ENCODE peak calls at places on chromosomes 12 and 14, in ten cellular contexts. One of them, this sample, is unnamed.

GRCh38 chr14:93056166-93056839 is 59.4 kb downstream of the ITPK1 start:
- DNase-seq in EL: no peak
- DNase-seq in HFFc6: no peak
- DNase-seq in T-helper 2 cell: no peak
- DNase-seq in activated T-helper 1 cell treated with anti-CD3 and anti-CD28 coated beads, Interleukin-12 subunit alpha, Interleukin-12 subunit beta, Interleukin-2, Interleukin-4 antibody, amounts not matched to agents 30 ng/mL and 10 ng/mL and 1 ng/mL, durations not matched to agents 14 hours and 24 hours and 36 hours: no peak
- DNase-seq in AML-193: no peak
- DNase-seq in stimulated activated CD8-positive, alpha-beta memory T cell treated with anti-CD3 and anti-CD28 coated beads, Interleukin-15, amount 100 ng/mL, for 24 hours: no peak
- DNase-seq in thoracic aorta: no peak
- DNase-seq in head of caudate nucleus: no peak
- DNase-seq in GM03348: no peak
- DNase-seq in this sample: no peak

GRCh38 chr12:46402861-46403731 is 30.5 kb upstream of the SLC38A2 start:
- DNase-seq in GM03348: no peak
- DNase-seq in EL: peak; percentile 53
- DNase-seq in T-helper 2 cell: no peak
- DNase-seq in head of caudate nucleus: no peak
- DNase-seq in AML-193: no peak
- DNase-seq in thoracic aorta: no peak
- DNase-seq in HFFc6: no peak
- DNase-seq in activated T-helper 1 cell treated with anti-CD3 and anti-CD28 coated beads, Interleukin-12 subunit alpha, Interleukin-12 subunit beta, Interleukin-2, Interleukin-4 antibody, amounts not matched to agents 30 ng/mL and 10 ng/mL and 1 ng/mL, durations not matched to agents 14 hours and 24 hours and 36 hours: no peak
- DNase-seq in stimulated activated CD8-positive, alpha-beta memory T cell treated with anti-CD3 and anti-CD28 coated beads, Interleukin-15, amount 100 ng/mL, for 24 hours: no peak
- DNase-seq in this sample: no peak

GRCh38 chr14:101084436-101084826 is 180.9 kb upstream of the RTL1 start:
- DNase-seq in stimulated activated CD8-positive, alpha-beta memory T cell treated with anti-CD3 and anti-CD28 coated beads, Interleukin-15, amount 100 ng/mL, for 24 hours: no peak
- DNase-seq in GM03348: no peak
- DNase-seq in thoracic aorta: no peak
- DNase-seq in activated T-helper 1 cell treated with anti-CD3 and anti-CD28 coated beads, Interleukin-12 subunit alpha, Interleukin-12 subunit beta, Interleukin-2, Interleukin-4 antibody, amounts not matched to agents 30 ng/mL and 10 ng/mL and 1 ng/mL, durations not matched to agents 14 hours and 24 hours and 36 hours: no peak
- DNase-seq in head of caudate nucleus: no peak
- DNase-seq in AML-193: no peak
- DNase-seq in T-helper 2 cell: no peak
- DNase-seq in HFFc6: no peak
- DNase-seq in EL: no peak
- DNase-seq in this sample: no peak

GRCh38 chr12:88339966-88340365 is 197.9 kb downstream of the TMTC3 start:
- DNase-seq in activated T-helper 1 cell treated with anti-CD3 and anti-CD28 coated beads, Interleukin-12 subunit alpha, Interleukin-12 subunit beta, Interleukin-2, Interleukin-4 antibody, amounts not matched to agents 30 ng/mL and 10 ng/mL and 1 ng/mL, durations not matched to agents 14 hours and 24 hours and 36 hours: no peak
- DNase-seq in EL: peak; percentile 31
- DNase-seq in GM03348: no peak
- DNase-seq in AML-193: no peak
- DNase-seq in head of caudate nucleus: no peak
- DNase-seq in T-helper 2 cell: no peak
- DNase-seq in stimulated activated CD8-positive, alpha-beta memory T cell treated with anti-CD3 and anti-CD28 coated beads, Interleukin-15, amount 100 ng/mL, for 24 hours: no peak
- DNase-seq in HFFc6: peak; percentile 13
- DNase-seq in thoracic aorta: no peak
- DNase-seq in this sample: no peak

GRCh38 chr14:105069887-105070759 is 4.9 kb upstream of the GPR132 start:
- DNase-seq in GM03348: peak; percentile 56
- DNase-seq in HFFc6: no peak
- DNase-seq in T-helper 2 cell: no peak
- DNase-seq in activated T-helper 1 cell treated with anti-CD3 and anti-CD28 coated beads, Interleukin-12 subunit alpha, Interleukin-12 subunit beta, Interleukin-2, Interleukin-4 antibody, amounts not matched to agents 30 ng/mL and 10 ng/mL and 1 ng/mL, durations not matched to agents 14 hours and 24 hours and 36 hours: no peak
- DNase-seq in stimulated activated CD8-positive, alpha-beta memory T cell treated with anti-CD3 and anti-CD28 coated beads, Interleukin-15, amount 100 ng/mL, for 24 hours: no peak
- DNase-seq in EL: peak; percentile 43
- DNase-seq in head of caudate nucleus: no peak
- DNase-seq in thoracic aorta: no peak
- DNase-seq in AML-193: peak; percentile 42
- DNase-seq in this sample: no peak

GRCh38 chr14:35879141-35879648 is 53.1 kb downstream of the BRMS1L start:
- DNase-seq in activated T-helper 1 cell treated with anti-CD3 and anti-CD28 coated beads, Interleukin-12 subunit alpha, Interleukin-12 subunit beta, Interleukin-2, Interleukin-4 antibody, amounts not matched to agents 30 ng/mL and 10 ng/mL and 1 ng/mL, durations not matched to agents 14 hours and 24 hours and 36 hours: no peak
- DNase-seq in thoracic aorta: no peak
- DNase-seq in head of caudate nucleus: no peak
- DNase-seq in EL: peak; percentile 15
- DNase-seq in T-helper 2 cell: no peak
- DNase-seq in AML-193: peak; percentile 18
- DNase-seq in HFFc6: peak; percentile 10
- DNase-seq in stimulated activated CD8-positive, alpha-beta memory T cell treated with anti-CD3 and anti-CD28 coated beads, Interleukin-15, amount 100 ng/mL, for 24 hours: no peak
- DNase-seq in GM03348: peak; percentile 13
- DNase-seq in this sample: no peak

GRCh38 chr12:5716991-5717390 is 228.1 kb downstream of the ANO2 start:
- DNase-seq in stimulated activated CD8-positive, alpha-beta memory T cell treated with anti-CD3 and anti-CD28 coated beads, Interleukin-15, amount 100 ng/mL, for 24 hours: no peak
- DNase-seq in activated T-helper 1 cell treated with anti-CD3 and anti-CD28 coated beads, Interleukin-12 subunit alpha, Interleukin-12 subunit beta, Interleukin-2, Interleukin-4 antibody, amounts not matched to agents 30 ng/mL and 10 ng/mL and 1 ng/mL, durations not matched to agents 14 hours and 24 hours and 36 hours: no peak
- DNase-seq in AML-193: no peak
- DNase-seq in T-helper 2 cell: no peak
- DNase-seq in HFFc6: no peak
- DNase-seq in GM03348: no peak
- DNase-seq in head of caudate nucleus: no peak
- DNase-seq in thoracic aorta: no peak
- DNase-seq in EL: no peak
- DNase-seq in this sample: no peak

GRCh38 chr14:99273724-99274345 is 1.8 kb upstream of the BCL11B start:
- DNase-seq in GM03348: no peak
- DNase-seq in HFFc6: no peak
- DNase-seq in T-helper 2 cell: no peak
- DNase-seq in head of caudate nucleus: no peak
- DNase-seq in stimulated activated CD8-positive, alpha-beta memory T cell treated with anti-CD3 and anti-CD28 coated beads, Interleukin-15, amount 100 ng/mL, for 24 hours: no peak
- DNase-seq in EL: peak; percentile 11
- DNase-seq in AML-193: no peak
- DNase-seq in thoracic aorta: no peak
- DNase-seq in activated T-helper 1 cell treated with anti-CD3 and anti-CD28 coated beads, Interleukin-12 subunit alpha, Interleukin-12 subunit beta, Interleukin-2, Interleukin-4 antibody, amounts not matched to agents 30 ng/mL and 10 ng/mL and 1 ng/mL, durations not matched to agents 14 hours and 24 hours and 36 hours: no peak
- DNase-seq in this sample: no peak

GRCh38 chr14:96597680-96598079 is 95.5 kb downstream of the PAPOLA start:
- DNase-seq in T-helper 2 cell: no peak
- DNase-seq in activated T-helper 1 cell treated with anti-CD3 and anti-CD28 coated beads, Interleukin-12 subunit alpha, Interleukin-12 subunit beta, Interleukin-2, Interleukin-4 antibody, amounts not matched to agents 30 ng/mL and 10 ng/mL and 1 ng/mL, durations not matched to agents 14 hours and 24 hours and 36 hours: no peak
- DNase-seq in head of caudate nucleus: no peak
- DNase-seq in AML-193: no peak
- DNase-seq in thoracic aorta: no peak
- DNase-seq in EL: no peak
- DNase-seq in HFFc6: no peak
- DNase-seq in stimulated activated CD8-positive, alpha-beta memory T cell treated with anti-CD3 and anti-CD28 coated beads, Interleukin-15, amount 100 ng/mL, for 24 hours: no peak
- DNase-seq in GM03348: no peak
- DNase-seq in this sample: no peak

GRCh38 chr12:19893514-19893913 is 454.2 kb downstream of the AEBP2 start:
- DNase-seq in stimulated activated CD8-positive, alpha-beta memory T cell treated with anti-CD3 and anti-CD28 coated beads, Interleukin-15, amount 100 ng/mL, for 24 hours: no peak
- DNase-seq in thoracic aorta: no peak
- DNase-seq in activated T-helper 1 cell treated with anti-CD3 and anti-CD28 coated beads, Interleukin-12 subunit alpha, Interleukin-12 subunit beta, Interleukin-2, Interleukin-4 antibody, amounts not matched to agents 30 ng/mL and 10 ng/mL and 1 ng/mL, durations not matched to agents 14 hours and 24 hours and 36 hours: no peak
- DNase-seq in AML-193: no peak
- DNase-seq in head of caudate nucleus: no peak
- DNase-seq in EL: peak; percentile 34
- DNase-seq in T-helper 2 cell: no peak
- DNase-seq in HFFc6: no peak
- DNase-seq in GM03348: peak; percentile 70
- DNase-seq in this sample: no peak

GRCh38 chr14:91233936-91234790 is 10.3 kb downstream of the GPR68 start:
- DNase-seq in activated T-helper 1 cell treated with anti-CD3 and anti-CD28 coated beads, Interleukin-12 subunit alpha, Interleukin-12 subunit beta, Interleukin-2, Interleukin-4 antibody, amounts not matched to agents 30 ng/mL and 10 ng/mL and 1 ng/mL, durations not matched to agents 14 hours and 24 hours and 36 hours: no peak
- DNase-seq in thoracic aorta: no peak
- DNase-seq in HFFc6: no peak
- DNase-seq in stimulated activated CD8-positive, alpha-beta memory T cell treated with anti-CD3 and anti-CD28 coated beads, Interleukin-15, amount 100 ng/mL, for 24 hours: no peak
- DNase-seq in AML-193: no peak
- DNase-seq in GM03348: no peak
- DNase-seq in EL: no peak
- DNase-seq in T-helper 2 cell: no peak
- DNase-seq in head of caudate nucleus: no peak
- DNase-seq in this sample: no peak

GRCh38 chr14:54493293-54493692 is 4.5 kb upstream of the GMFB start:
- DNase-seq in activated T-helper 1 cell treated with anti-CD3 and anti-CD28 coated beads, Interleukin-12 subunit alpha, Interleukin-12 subunit beta, Interleukin-2, Interleukin-4 antibody, amounts not matched to agents 30 ng/mL and 10 ng/mL and 1 ng/mL, durations not matched to agents 14 hours and 24 hours and 36 hours: no peak
- DNase-seq in head of caudate nucleus: no peak
- DNase-seq in T-helper 2 cell: no peak
- DNase-seq in thoracic aorta: no peak
- DNase-seq in GM03348: no peak
- DNase-seq in HFFc6: no peak
- DNase-seq in stimulated activated CD8-positive, alpha-beta memory T cell treated with anti-CD3 and anti-CD28 coated beads, Interleukin-15, amount 100 ng/mL, for 24 hours: no peak
- DNase-seq in AML-193: no peak
- DNase-seq in EL: no peak
- DNase-seq in this sample: no peak

GRCh38 chr12:50862316-50862715 is 19.6 kb downstream of the TMPRSS12 start:
- DNase-seq in T-helper 2 cell: no peak
- DNase-seq in stimulated activated CD8-positive, alpha-beta memory T cell treated with anti-CD3 and anti-CD28 coated beads, Interleukin-15, amount 100 ng/mL, for 24 hours: no peak
- DNase-seq in activated T-helper 1 cell treated with anti-CD3 and anti-CD28 coated beads, Interleukin-12 subunit alpha, Interleukin-12 subunit beta, Interleukin-2, Interleukin-4 antibody, amounts not matched to agents 30 ng/mL and 10 ng/mL and 1 ng/mL, durations not matched to agents 14 hours and 24 hours and 36 hours: no peak
- DNase-seq in EL: peak; percentile 68
- DNase-seq in HFFc6: peak; percentile 76
- DNase-seq in head of caudate nucleus: no peak
- DNase-seq in thoracic aorta: no peak
- DNase-seq in AML-193: no peak
- DNase-seq in GM03348: peak; percentile 55
- DNase-seq in this sample: no peak

GRCh38 chr12:115941362-115941761 is 336.1 kb downstream of the MED13L start:
- DNase-seq in T-helper 2 cell: no peak
- DNase-seq in stimulated activated CD8-positive, alpha-beta memory T cell treated with anti-CD3 and anti-CD28 coated beads, Interleukin-15, amount 100 ng/mL, for 24 hours: no peak
- DNase-seq in AML-193: no peak
- DNase-seq in activated T-helper 1 cell treated with anti-CD3 and anti-CD28 coated beads, Interleukin-12 subunit alpha, Interleukin-12 subunit beta, Interleukin-2, Interleukin-4 antibody, amounts not matched to agents 30 ng/mL and 10 ng/mL and 1 ng/mL, durations not matched to agents 14 hours and 24 hours and 36 hours: no peak
- DNase-seq in GM03348: no peak
- DNase-seq in head of caudate nucleus: no peak
- DNase-seq in HFFc6: no peak
- DNase-seq in thoracic aorta: no peak
- DNase-seq in EL: peak; percentile 27
- DNase-seq in this sample: no peak

GRCh38 chr14:89678715-89679220 is 261.7 kb upstream of the FOXN3 start:
- DNase-seq in GM03348: no peak
- DNase-seq in AML-193: no peak
- DNase-seq in T-helper 2 cell: no peak
- DNase-seq in thoracic aorta: no peak
- DNase-seq in activated T-helper 1 cell treated with anti-CD3 and anti-CD28 coated beads, Interleukin-12 subunit alpha, Interleukin-12 subunit beta, Interleukin-2, Interleukin-4 antibody, amounts not matched to agents 30 ng/mL and 10 ng/mL and 1 ng/mL, durations not matched to agents 14 hours and 24 hours and 36 hours: no peak
- DNase-seq in HFFc6: no peak
- DNase-seq in EL: no peak
- DNase-seq in stimulated activated CD8-positive, alpha-beta memory T cell treated with anti-CD3 and anti-CD28 coated beads, Interleukin-15, amount 100 ng/mL, for 24 hours: no peak
- DNase-seq in head of caudate nucleus: no peak
- DNase-seq in this sample: no peak

GRCh38 chr14:95021588-95021987 is 135.7 kb downstream of the DICER1 start:
- DNase-seq in EL: no peak
- DNase-seq in HFFc6: no peak
- DNase-seq in thoracic aorta: no peak
- DNase-seq in AML-193: no peak
- DNase-seq in T-helper 2 cell: no peak
- DNase-seq in activated T-helper 1 cell treated with anti-CD3 and anti-CD28 coated beads, Interleukin-12 subunit alpha, Interleukin-12 subunit beta, Interleukin-2, Interleukin-4 antibody, amounts not matched to agents 30 ng/mL and 10 ng/mL and 1 ng/mL, durations not matched to agents 14 hours and 24 hours and 36 hours: no peak
- DNase-seq in GM03348: no peak
- DNase-seq in stimulated activated CD8-positive, alpha-beta memory T cell treated with anti-CD3 and anti-CD28 coated beads, Interleukin-15, amount 100 ng/mL, for 24 hours: no peak
- DNase-seq in head of caudate nucleus: no peak
- DNase-seq in this sample: no peak

GRCh38 chr12:86735072-86735471 is 478.9 kb upstream of the MGAT4C start:
- DNase-seq in EL: no peak
- DNase-seq in T-helper 2 cell: no peak
- DNase-seq in activated T-helper 1 cell treated with anti-CD3 and anti-CD28 coated beads, Interleukin-12 subunit alpha, Interleukin-12 subunit beta, Interleukin-2, Interleukin-4 antibody, amounts not matched to agents 30 ng/mL and 10 ng/mL and 1 ng/mL, durations not matched to agents 14 hours and 24 hours and 36 hours: no peak
- DNase-seq in GM03348: no peak
- DNase-seq in HFFc6: no peak
- DNase-seq in thoracic aorta: no peak
- DNase-seq in stimulated activated CD8-positive, alpha-beta memory T cell treated with anti-CD3 and anti-CD28 coated beads, Interleukin-15, amount 100 ng/mL, for 24 hours: no peak
- DNase-seq in AML-193: no peak
- DNase-seq in head of caudate nucleus: no peak
- DNase-seq in this sample: no peak

GRCh38 chr12:124259168-124260066 is 35.5 kb upstream of the RFLNA start:
- DNase-seq in T-helper 2 cell: no peak
- DNase-seq in EL: peak; percentile 45
- DNase-seq in stimulated activated CD8-positive, alpha-beta memory T cell treated with anti-CD3 and anti-CD28 coated beads, Interleukin-15, amount 100 ng/mL, for 24 hours: no peak
- DNase-seq in head of caudate nucleus: no peak
- DNase-seq in activated T-helper 1 cell treated with anti-CD3 and anti-CD28 coated beads, Interleukin-12 subunit alpha, Interleukin-12 subunit beta, Interleukin-2, Interleukin-4 antibody, amounts not matched to agents 30 ng/mL and 10 ng/mL and 1 ng/mL, durations not matched to agents 14 hours and 24 hours and 36 hours: no peak
- DNase-seq in AML-193: peak; percentile 60
- DNase-seq in GM03348: no peak
- DNase-seq in HFFc6: no peak
- DNase-seq in thoracic aorta: no peak
- DNase-seq in this sample: no peak

GRCh38 chr12:32423598-32423997 is 24.2 kb downstream of the FGD4 start:
- DNase-seq in EL: no peak
- DNase-seq in T-helper 2 cell: no peak
- DNase-seq in activated T-helper 1 cell treated with anti-CD3 and anti-CD28 coated beads, Interleukin-12 subunit alpha, Interleukin-12 subunit beta, Interleukin-2, Interleukin-4 antibody, amounts not matched to agents 30 ng/mL and 10 ng/mL and 1 ng/mL, durations not matched to agents 14 hours and 24 hours and 36 hours: no peak
- DNase-seq in stimulated activated CD8-positive, alpha-beta memory T cell treated with anti-CD3 and anti-CD28 coated beads, Interleukin-15, amount 100 ng/mL, for 24 hours: no peak
- DNase-seq in GM03348: no peak
- DNase-seq in head of caudate nucleus: no peak
- DNase-seq in HFFc6: no peak
- DNase-seq in thoracic aorta: no peak
- DNase-seq in AML-193: no peak
- DNase-seq in this sample: no peak

GRCh38 chr12:102067574-102068258 is 5.9 kb upstream of the WASHC3 start:
- DNase-seq in GM03348: peak; percentile 32
- DNase-seq in HFFc6: peak; percentile 42
- DNase-seq in activated T-helper 1 cell treated with anti-CD3 and anti-CD28 coated beads, Interleukin-12 subunit alpha, Interleukin-12 subunit beta, Interleukin-2, Interleukin-4 antibody, amounts not matched to agents 30 ng/mL and 10 ng/mL and 1 ng/mL, durations not matched to agents 14 hours and 24 hours and 36 hours: no peak
- DNase-seq in thoracic aorta: no peak
- DNase-seq in EL: peak; percentile 26
- DNase-seq in stimulated activated CD8-positive, alpha-beta memory T cell treated with anti-CD3 and anti-CD28 coated beads, Interleukin-15, amount 100 ng/mL, for 24 hours: no peak
- DNase-seq in AML-193: no peak
- DNase-seq in head of caudate nucleus: no peak
- DNase-seq in T-helper 2 cell: no peak
- DNase-seq in this sample: no peak

GRCh38 chr12:100672075-100672592 is 98.7 kb downstream of the GAS2L3 start:
- DNase-seq in GM03348: peak; percentile 36
- DNase-seq in HFFc6: no peak
- DNase-seq in head of caudate nucleus: no peak
- DNase-seq in EL: peak; percentile 30
- DNase-seq in AML-193: no peak
- DNase-seq in activated T-helper 1 cell treated with anti-CD3 and anti-CD28 coated beads, Interleukin-12 subunit alpha, Interleukin-12 subunit beta, Interleukin-2, Interleukin-4 antibody, amounts not matched to agents 30 ng/mL and 10 ng/mL and 1 ng/mL, durations not matched to agents 14 hours and 24 hours and 36 hours: no peak
- DNase-seq in stimulated activated CD8-positive, alpha-beta memory T cell treated with anti-CD3 and anti-CD28 coated beads, Interleukin-15, amount 100 ng/mL, for 24 hours: peak; percentile 3
- DNase-seq in T-helper 2 cell: peak; percentile 9
- DNase-seq in thoracic aorta: no peak
- DNase-seq in this sample: no peak

GRCh38 chr12:111427417-111428074 is 21.8 kb downstream of the SH2B3 start:
- DNase-seq in EL: no peak
- DNase-seq in head of caudate nucleus: no peak
- DNase-seq in AML-193: no peak
- DNase-seq in activated T-helper 1 cell treated with anti-CD3 and anti-CD28 coated beads, Interleukin-12 subunit alpha, Interleukin-12 subunit beta, Interleukin-2, Interleukin-4 antibody, amounts not matched to agents 30 ng/mL and 10 ng/mL and 1 ng/mL, durations not matched to agents 14 hours and 24 hours and 36 hours: no peak
- DNase-seq in HFFc6: no peak
- DNase-seq in stimulated activated CD8-positive, alpha-beta memory T cell treated with anti-CD3 and anti-CD28 coated beads, Interleukin-15, amount 100 ng/mL, for 24 hours: no peak
- DNase-seq in thoracic aorta: no peak
- DNase-seq in GM03348: no peak
- DNase-seq in T-helper 2 cell: no peak
- DNase-seq in this sample: no peak